ENCODE peak calls at places on chromosomes 11 and 22, in five cellular contexts. J is lower lobe of right lung, A is MG63, L is cardiac fibroblast, W is stomach. Z is an unnamed sample.
A peak's percentile ranks its signal among the peaks of the same experiment; 100 is the strongest.

GRCh38 chr11:98107736-98108135 is 913.0 kb upstream of the CNTN5 start:
- DNase-seq in J (no peak), A (no peak), L (no peak), W (no peak), Z (no peak)

GRCh38 chr11:69746140-69746539 is 29.0 kb downstream of the FGF4 start:
- DNase-seq in J (no peak), A (no peak), L (no peak), W (no peak), Z (no peak)

GRCh38 chr11:11230802-11231562 is 122.1 kb downstream of the CSNK2A3 start:
- DNase-seq in J (no peak), A (peak; percentile 5), L (no peak), W (no peak), Z (no peak)

GRCh38 chr11:23570828-23571227 is 710.6 kb upstream of the CCDC179 start:
- DNase-seq in J (no peak), A (peak; percentile 48), L (peak; percentile 31), W (no peak), Z (no peak)

GRCh38 chr11:45674481-45675190 is 9.2 kb upstream of the CHST1 start:
- DNase-seq in J (no peak), A (no peak), L (no peak), W (no peak), Z (no peak)

GRCh38 chr22:32245042-32245441 is 10.1 kb downstream of the SLC5A4 start:
- DNase-seq in J (no peak), A (no peak), L (no peak), W (no peak), Z (no peak)

GRCh38 chr11:69638941-69639681 is 1.8 kb upstream of the CCND1 start:
- DNase-seq in J (peak; percentile 95), A (peak; percentile 98), L (peak; percentile 98), W (peak; percentile 91), Z (peak; percentile 91)

GRCh38 chr11:42657169-42657568 is 654.6 kb upstream of the API5 start:
- DNase-seq in J (no peak), A (no peak), L (no peak), W (no peak), Z (no peak)

GRCh38 chr22:45224988-45225731 is 15.5 kb downstream of the KIAA0930 start:
- DNase-seq in J (peak; percentile 42), A (no peak), L (no peak), W (no peak), Z (no peak)

GRCh38 chr11:8283510-8284272 is 20.0 kb upstream of the LMO1 start:
- DNase-seq in J (peak; percentile 36), A (no peak), L (no peak), W (no peak), Z (no peak)

GRCh38 chr11:384511-384910 is 9.5 kb upstream of the PKP3 start:
- DNase-seq in J (no peak), A (no peak), L (no peak), W (no peak), Z (no peak)

GRCh38 chr22:36220457-36220921 is 18.8 kb downstream of the APOL2 start:
- DNase-seq in J (no peak), A (peak; percentile 62), L (peak; percentile 62), W (no peak), Z (no peak)

DNA sequence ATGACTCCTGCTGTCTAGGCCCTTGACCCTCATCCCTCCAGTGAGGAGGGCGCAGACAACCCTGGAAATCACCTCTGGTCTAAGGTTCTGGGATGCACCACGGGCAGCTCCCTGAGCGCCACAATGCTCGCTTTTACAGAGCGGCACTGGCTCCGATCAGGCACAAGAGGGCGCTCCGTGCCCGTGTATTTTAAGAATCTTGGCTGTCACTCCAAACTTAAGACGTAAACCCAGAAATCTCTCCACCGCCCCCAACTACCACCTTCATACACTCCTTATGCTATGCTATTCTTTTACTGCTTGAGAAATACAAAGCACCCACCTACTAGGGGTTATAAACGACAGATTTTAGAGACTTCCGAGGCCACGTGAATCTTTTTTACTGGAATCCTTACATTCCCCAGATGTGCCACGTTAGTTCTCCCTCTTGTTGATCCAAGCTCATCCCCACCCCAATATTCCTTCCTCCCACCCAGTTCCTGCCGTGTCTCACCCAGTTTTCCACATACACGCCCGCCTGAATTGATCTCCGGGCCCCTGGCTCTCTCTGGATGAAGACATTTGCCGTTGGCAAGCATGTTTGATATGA is 453.6 kb downstream of the OPCML start:
- DNase-seq in J (no peak), A (peak; percentile 26), L (peak; percentile 48), W (peak; percentile 60), Z (no peak)
- H3K4me3 ChIP-seq in J (no peak overlapping the region), A (no peak overlapping the region), L (no peak overlapping the region), W (no peak overlapping the region), Z (no peak overlapping the region)

GRCh38 chr11:12285106-12285505 is 92.3 kb upstream of the PARVA start:
- DNase-seq in J (no peak), A (peak; percentile 50), L (peak; percentile 96), W (no peak), Z (peak; percentile 77)
- H3K4me3 ChIP-seq in J (no peak overlapping the region), A (no peak overlapping the region), L (peak overlapping the region; percentile 16), W (no peak overlapping the region), Z (no peak overlapping the region)

GRCh38 chr11:61853698-61854169 is 25.6 kb downstream of the FADS2 start:
- DNase-seq in J (no peak), A (no peak), L (no peak), W (no peak), Z (no peak)

GRCh38 chr11:61855939-61856730 is 28.0 kb downstream of the FADS2 start:
- DNase-seq in J (no peak), A (no peak), L (peak; percentile 22), W (no peak), Z (no peak)

GRCh38 chr11:61851900-61852295 is 23.8 kb downstream of the FADS2 start:
- DNase-seq in J (no peak), A (no peak), L (no peak), W (no peak), Z (no peak)

GRCh38 chr11:61854966-61855714 is 27.0 kb downstream of the FADS2 start:
- DNase-seq in J (no peak), A (no peak), L (no peak), W (no peak), Z (no peak)

DNA sequence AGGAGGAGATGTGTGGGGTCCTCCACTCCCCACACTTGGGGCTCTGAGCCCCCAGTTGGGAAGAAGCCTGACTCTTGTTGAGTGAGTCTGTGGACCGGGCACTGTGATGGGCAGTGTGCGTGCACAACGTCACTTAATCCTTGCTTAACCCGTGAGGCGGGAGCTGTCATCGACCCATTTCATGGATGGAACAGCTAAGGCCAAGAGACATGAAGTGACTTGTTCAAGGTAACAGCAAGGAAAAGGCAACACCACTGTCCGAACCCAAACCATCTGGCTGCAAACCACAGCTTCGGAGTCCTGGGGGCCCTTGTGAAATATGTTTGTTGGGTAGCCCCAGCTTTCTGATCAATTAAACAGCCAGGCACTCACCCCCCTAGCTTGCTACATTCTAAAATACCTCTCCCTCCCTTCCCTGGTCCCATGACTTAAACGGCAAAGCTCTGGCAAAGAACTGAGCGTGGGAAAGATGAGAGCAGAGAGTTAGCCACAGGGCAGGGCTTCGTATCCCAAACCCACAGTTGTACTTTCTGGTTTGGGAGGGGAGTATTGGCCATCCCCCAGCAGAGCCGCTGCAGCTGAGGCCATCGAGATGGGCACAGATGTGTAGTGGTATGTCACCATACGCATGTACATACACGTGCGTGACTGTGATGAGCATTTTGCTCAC is 26.2 kb downstream of the FADS2 start:
- DNase-seq in J (no peak), A (no peak), L (no peak), W (no peak), Z (no peak)
- H3K4me3 ChIP-seq in J (no peak overlapping the region), A (no peak overlapping the region), L (no peak overlapping the region), W (no peak overlapping the region), Z (no peak overlapping the region)

GRCh38 chr11:119019996-119020395 is 1.4 kb downstream of the TRAPPC4 start:
- DNase-seq in J (no peak), A (no peak), L (no peak), W (no peak), Z (no peak)
- H3K4me3 ChIP-seq in J (peak overlapping the region; percentile 93), A (peak overlapping the region; percentile 97), L (peak overlapping the region; percentile 97), W (peak overlapping the region; percentile 96), Z (peak overlapping the region; percentile 94)

DNA sequence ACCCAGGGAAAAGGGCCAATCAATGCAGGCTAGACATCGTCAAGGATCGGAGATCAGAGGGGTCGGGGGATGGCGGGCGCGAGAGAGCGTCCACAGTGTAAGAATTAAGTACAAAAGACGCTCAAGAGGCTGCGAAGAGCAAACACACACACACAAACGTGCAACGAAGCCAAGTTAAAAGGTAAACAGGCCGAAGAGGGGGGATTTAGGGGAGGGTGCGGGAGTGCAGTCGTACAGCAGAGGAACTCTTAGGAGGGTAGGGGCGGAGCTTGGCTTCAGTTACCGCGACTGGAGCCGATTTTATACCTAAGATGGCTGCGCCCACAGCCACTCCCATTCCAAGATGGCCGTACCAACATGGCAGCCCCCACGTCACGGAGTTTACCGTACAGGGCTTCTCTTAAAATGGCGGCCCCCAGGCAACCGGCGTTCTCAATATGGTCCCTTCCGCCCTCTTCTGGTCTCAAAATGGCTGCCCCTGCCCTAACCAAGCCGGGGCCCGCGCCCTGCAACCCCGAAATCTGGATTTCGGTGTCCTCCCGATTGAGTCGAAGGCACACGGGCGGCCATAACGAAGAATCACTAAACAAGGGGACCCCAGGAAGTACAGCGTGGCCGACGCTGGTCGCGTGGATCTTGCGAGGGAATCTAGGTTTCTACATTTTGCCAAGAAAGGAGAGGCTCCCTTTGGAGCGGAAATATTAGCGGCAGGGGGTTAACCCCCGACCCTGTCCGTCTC is 2.0 kb downstream of the GNG3 start:
- DNase-seq in J (peak; percentile 99), A (peak; percentile 77), L (peak; percentile 99), W (peak; percentile 98), Z (peak; percentile 86)
- H3K4me3 ChIP-seq in J (peak overlapping the region; percentile 61), A (peak overlapping the region; percentile 23), L (peak overlapping the region; percentile 51), W (peak overlapping the region; percentile 53), Z (peak overlapping the region; percentile 54)

DNA sequence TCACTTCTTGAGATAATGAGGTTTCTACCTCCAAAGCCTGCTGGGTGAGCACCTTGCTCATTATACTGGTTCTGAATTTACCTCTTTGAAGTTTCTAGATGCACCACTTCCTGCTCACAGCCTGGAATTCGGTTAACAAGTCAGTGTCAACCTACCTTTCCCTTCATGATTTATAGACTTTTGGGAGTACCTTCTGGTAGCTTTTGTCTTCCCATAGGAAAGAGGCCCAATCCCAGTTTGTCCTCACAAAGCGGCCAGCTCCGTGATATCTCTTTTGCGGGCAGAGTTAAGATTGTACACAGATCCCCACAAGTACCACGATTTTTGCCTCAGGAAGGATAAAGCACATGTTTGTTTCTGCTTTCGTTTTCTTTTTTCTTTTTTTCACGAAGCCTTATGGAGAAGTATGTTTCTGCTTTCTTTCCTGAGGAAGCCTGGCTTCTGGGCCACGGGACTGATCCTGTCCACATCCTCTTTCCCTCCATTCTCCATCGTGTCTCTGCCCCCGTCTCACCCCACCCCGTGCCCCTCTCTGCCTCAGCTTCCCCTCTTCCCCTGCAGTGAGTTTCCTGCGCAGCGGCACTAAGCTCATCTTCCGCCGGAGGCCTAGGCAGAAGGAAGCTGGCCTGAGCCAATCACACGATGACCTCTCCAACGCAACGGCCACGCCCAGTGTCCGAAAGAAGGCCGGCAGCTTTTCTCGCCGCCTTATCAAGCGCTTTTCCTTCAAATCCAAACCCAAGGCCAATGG is 5.7 kb upstream of the HINFP start:
- DNase-seq in J (peak; percentile 85), A (no peak), L (no peak), W (no peak), Z (no peak)
- H3K4me3 ChIP-seq in J (peak overlapping the region; percentile 23), A (no peak overlapping the region), L (no peak overlapping the region), W (no peak overlapping the region), Z (no peak overlapping the region)

Z was measured in skeletal muscle cell.